ENCODE peak calls at places on chromosomes 12 and 14, in four cellular contexts. W is fibroblast of lung, N is Caco-2, P is heart right ventricle. K is an unnamed sample. For H3K27me3 and H3K4me1, the result is how much of the 10 kb centered on the place peaks cover.

GRCh38 chr12:132834181-132834711 is 5.6 kb upstream of the GOLGA3 start:
- DNase-seq in N (no peak), P (no peak), W (no peak), K (no peak)

GRCh38 chr12:59403259-59403932 is 192.4 kb upstream of the SLC16A7 start:
- DNase-seq in P (no peak), N (peak), W (peak), K (peak)

GRCh38 chr14:53950031-53950793 is 6.4 kb downstream of the BMP4 start:
- DNase-seq in W (no peak), P (no peak), N (no peak), K (no peak)

GRCh38 chr12:116474331-116474730 is 84.8 kb upstream of the MAP1LC3B2 start:
- DNase-seq in W (no peak), N (no peak), P (no peak), K (no peak)

GRCh38 chr12:55865327-55865726 is 22.6 kb upstream of the MMP19 start:
- DNase-seq in N (no peak), W (no peak), P (no peak), K (no peak)

GRCh38 chr12:57582440-57582839 is 8.6 kb upstream of the PIP4K2C start:
- DNase-seq in P (no peak), N (no peak), W (no peak), K (no peak)

GRCh38 chr14:99938376-99938775 is 126.8 kb upstream of the EVL start:
- DNase-seq in N (no peak), W (no peak), P (no peak), K (no peak)

GRCh38 chr12:82326905-82327503 is 31.2 kb downstream of the CCDC59 start:
- DNase-seq in P (no peak), N (no peak), W (peak), K (no peak)

GRCh38 chr12:12716845-12717585 is at the start of gene CDKN1B:
- DNase-seq in P (peak), W (peak), N (peak), K (peak)

GRCh38 chr14:82724296-82724695 is 1190.6 kb upstream of the SEL1L start:
- DNase-seq in P (no peak), N (no peak), W (peak), K (no peak)

GRCh38 chr12:7060353-7060954 is at the start of gene C1S:
- DNase-seq in P (peak), W (peak), N (peak), K (peak)

GRCh38 chr12:15664491-15664890 is 124.7 kb downstream of the EPS8 start:
- DNase-seq in P (no peak), N (no peak), W (no peak), K (no peak)

DNA sequence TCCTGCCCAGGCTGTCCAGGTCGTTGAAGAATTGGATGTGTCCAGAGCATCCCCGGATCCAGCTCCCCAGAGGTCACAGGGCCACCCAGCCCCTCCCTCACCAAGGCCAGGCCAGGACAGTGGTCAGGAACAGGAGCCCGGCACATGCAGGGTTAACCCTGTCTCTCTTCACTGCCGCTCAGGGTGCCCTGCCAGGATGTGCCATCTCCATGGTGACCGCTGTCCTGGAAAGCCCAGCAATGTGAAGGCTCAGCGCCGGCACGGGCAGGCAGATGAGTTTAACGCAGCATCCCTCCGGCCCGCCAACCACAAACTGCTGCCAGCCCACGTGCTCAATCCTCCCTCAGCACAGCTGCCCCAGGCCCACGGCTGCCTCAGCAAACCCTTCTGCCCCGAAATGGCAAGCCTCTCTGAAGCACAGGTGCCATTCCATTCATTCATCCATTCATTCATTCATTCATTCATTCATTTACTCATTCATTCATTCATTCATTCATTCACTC is 4.4 kb downstream of the TMEM179 start:
- DNase-seq in N (no peak), P (no peak), W (no peak), K (peak)
- H3K27me3 ChIP-seq in N (under half), P (under half), W (under half), K (under half)

GRCh38 chr12:131115766-131116165 is 162.1 kb downstream of the ADGRD1 start:
- DNase-seq in W (no peak), N (no peak), P (no peak), K (no peak)
- H3K4me1 ChIP-seq in W (under half), N (under half), P (under half), K (under half)

GRCh38 chr12:4448943-4449861 is 3.6 kb upstream of the FGF6 start:
- DNase-seq in W (no peak), P (no peak), N (no peak), K (no peak)

GRCh38 chr12:4446335-4446734 is 720 bp upstream of the FGF6 start:
- DNase-seq in W (no peak), P (no peak), N (no peak), K (no peak)

GRCh38 chr12:4445156-4446020 is at the start of gene FGF6:
- DNase-seq in P (no peak), N (no peak), W (no peak), K (no peak)

GRCh38 chr12:4448376-4448775 is 2.8 kb upstream of the FGF6 start:
- DNase-seq in W (no peak), P (no peak), N (no peak), K (no peak)

GRCh38 chr12:4447151-4447550 is 1.5 kb upstream of the FGF6 start:
- DNase-seq in N (no peak), W (no peak), P (no peak), K (no peak)
- H3K27me3 ChIP-seq in N (under half), W (under half), P (under half), K (under half)

DNA sequence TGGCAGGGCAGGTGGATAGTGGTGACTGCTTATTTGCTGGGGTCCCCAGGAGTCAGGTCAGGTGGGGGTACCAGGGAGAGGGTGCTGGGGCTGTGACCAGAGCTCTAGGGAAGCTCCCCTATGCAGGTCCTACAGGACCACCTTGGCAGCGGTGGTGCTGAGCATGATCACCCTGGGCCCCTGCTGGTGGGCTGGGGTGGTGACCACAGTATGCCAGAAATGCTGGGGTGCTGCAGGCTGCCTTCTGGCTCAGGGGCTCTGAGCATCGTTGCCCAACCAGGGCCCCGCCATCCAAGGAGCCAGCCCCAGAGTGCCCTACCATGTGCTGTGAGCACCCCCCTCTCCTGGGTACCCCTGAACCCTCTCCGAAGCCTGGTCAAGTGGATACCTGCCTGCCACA is 17.5 kb upstream of the NUDT14 start:
- DNase-seq in N (no peak), W (no peak), P (no peak), K (no peak)
- H3K4me1 ChIP-seq in N (under half), W (under half), P (half or more), K (under half)

DNA sequence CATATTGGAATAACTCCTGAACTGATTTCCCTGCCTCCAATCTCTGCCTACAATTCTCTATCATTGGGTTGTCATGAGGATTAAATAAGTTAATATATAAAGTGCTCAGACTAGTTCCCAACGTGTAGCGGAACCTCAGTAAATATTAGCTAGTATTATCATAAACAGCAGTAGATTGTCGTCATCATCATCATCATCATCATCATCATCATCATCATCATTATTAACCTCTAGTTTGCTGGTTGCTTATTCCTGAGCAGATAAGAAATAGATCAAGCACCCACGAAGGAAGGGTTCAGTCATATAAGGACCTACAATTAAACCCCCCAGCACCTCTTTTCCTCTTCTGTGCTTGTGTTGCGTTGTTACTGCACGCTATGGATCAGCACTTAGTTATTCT is 48.8 kb upstream of the PARP11 start:
- DNase-seq in P (no peak), W (no peak), N (no peak), K (no peak)
- H3K27me3 ChIP-seq in P (under half), W (under half), N (under half), K (under half)

DNA sequence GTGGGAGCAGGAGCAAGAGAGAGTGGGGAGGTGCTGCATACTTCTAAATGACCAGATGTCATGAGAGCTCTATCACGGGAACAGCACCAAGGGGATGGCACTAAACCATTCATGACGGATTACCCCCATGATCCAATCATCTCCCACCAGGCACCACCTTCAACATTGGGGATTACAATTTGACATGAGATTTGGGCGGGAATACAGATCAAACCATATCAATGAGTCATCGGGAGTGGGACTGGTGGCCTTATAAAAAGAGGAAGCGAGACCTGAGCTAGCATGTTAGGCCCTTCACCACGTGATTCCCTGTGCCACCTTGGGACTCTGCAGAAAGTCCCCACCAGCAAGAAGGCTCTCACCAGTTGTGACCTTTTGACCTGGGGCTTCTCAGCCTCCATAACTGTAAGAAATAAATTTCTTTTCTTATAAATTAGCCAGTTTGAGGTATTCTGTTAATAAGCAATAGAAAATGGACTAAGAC is 28.7 kb downstream of the COX8C start:
- DNase-seq in P (no peak), W (no peak), N (no peak), K (no peak)
- H3K4me1 ChIP-seq in P (under half), W (under half), N (under half), K (under half)

GRCh38 chr12:1917172-1918070 is 1.0 kb downstream of the CACNA2D4 start:
- DNase-seq in W (no peak), P (no peak), N (no peak), K (no peak)

GRCh38 chr12:1918875-1919236 is 404 bp upstream of the CACNA2D4 start:
- DNase-seq in W (no peak), N (peak), P (no peak), K (peak)

GRCh38 chr12:1919284-1919683 is 832 bp upstream of the CACNA2D4 start:
- DNase-seq in P (no peak), N (no peak), W (no peak), K (no peak)

GRCh38 chr12:1919763-1920162 is 1.3 kb upstream of the CACNA2D4 start:
- DNase-seq in P (no peak), N (no peak), W (no peak), K (no peak)

DNA sequence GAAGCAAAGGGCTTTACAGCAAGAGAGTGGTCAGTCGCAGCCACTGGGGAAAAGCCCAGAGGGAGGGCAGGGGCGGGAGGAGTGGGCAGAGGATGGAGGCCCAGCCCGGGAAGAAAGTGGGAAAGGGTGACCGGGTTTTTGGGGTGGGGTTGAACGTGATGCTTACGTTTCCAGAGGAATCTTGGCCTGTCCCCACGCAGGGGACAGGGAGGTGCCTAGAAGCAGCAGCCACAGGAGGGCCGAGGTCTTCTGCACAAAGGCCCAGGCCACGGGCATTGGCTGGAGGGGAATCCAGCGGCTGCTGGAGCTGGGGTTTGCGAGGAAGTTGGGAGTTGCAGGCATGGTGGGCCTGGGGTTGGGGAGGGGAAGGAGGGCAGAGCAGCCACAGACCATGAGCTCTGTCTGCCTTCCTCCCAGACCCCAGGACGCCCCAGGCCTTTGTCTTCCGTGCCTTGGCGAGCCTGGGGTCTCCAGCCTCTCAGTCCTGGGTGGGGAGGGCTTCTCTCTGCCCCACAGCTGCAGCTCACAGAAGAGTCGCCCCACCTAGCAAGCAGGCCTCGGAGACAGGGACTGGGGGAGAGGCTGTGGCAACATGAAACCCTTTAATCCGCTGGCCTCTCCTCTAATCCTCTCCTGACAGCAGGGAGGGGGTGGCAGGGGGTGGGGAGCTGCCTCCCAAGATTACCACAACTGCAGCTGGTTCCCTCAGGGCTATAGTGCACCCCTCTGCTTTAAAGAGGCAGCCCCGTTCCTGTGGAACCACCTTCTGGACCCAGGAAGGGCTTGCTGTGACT is at the start of gene CACNA2D4:
- DNase-seq in P (no peak), N (peak), W (no peak), K (peak)
- H3K27me3 ChIP-seq in P (under half), N (under half), W (under half), K (under half)

DNA sequence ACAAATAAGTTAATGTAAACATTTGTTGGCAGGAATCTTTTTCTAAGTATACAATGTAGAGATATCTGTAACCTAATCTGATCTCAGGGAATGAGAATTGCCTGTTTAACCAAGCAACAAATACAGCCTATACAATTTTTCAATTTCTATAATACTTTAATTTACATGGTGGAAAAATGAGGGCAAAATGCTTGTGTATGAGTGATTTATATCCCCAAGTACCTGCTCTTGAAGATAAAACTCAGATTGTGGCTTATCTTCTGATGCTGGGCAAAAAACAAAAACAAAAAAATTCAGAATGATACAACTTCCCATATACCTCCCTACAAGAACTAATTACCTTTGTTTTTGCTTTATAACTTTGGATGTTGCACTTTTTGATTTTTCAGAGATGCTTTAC is 2.2 kb downstream of the CNOT2 start:
- DNase-seq in W (no peak), P (no peak), N (no peak), K (no peak)
- H3K4me1 ChIP-seq in W (under half), P (under half), N (under half), K (under half)

K was measured in tibial artery.